ENCODE peak calls at places on chromosomes 11 and 22, in five cellular contexts. One of them, this sample, is unnamed.

GRCh38 chr11:118098996-118099837 is 12.5 kb upstream of the SMIM35 start:
- DNase-seq in GM12878: no peak
- DNase-seq in HepG2: no peak
- DNase-seq in K562: no peak
- DNase-seq in HCT116: no peak
- DNase-seq in this sample: no peak

GRCh38 chr11:34194576-34195335 is 89.3 kb downstream of the NAT10 start:
- DNase-seq in HCT116: no peak
- DNase-seq in HepG2: no peak
- DNase-seq in GM12878: no peak
- DNase-seq in K562: no peak
- DNase-seq in this sample: peak

GRCh38 chr11:62854825-62855570 is 15.6 kb upstream of the WDR74 start:
- DNase-seq in K562: no peak
- DNase-seq in HCT116: no peak
- DNase-seq in GM12878: no peak
- DNase-seq in HepG2: no peak
- DNase-seq in this sample: no peak

GRCh38 chr11:34632105-34632780 is 11.3 kb downstream of the EHF start:
- DNase-seq in GM12878: no peak
- DNase-seq in HCT116: no peak
- DNase-seq in K562: no peak
- DNase-seq in HepG2: no peak
- DNase-seq in this sample: no peak

GRCh38 chr11:78798567-78799170 is 224.0 kb upstream of the NARS2 start:
- DNase-seq in K562: peak
- DNase-seq in HepG2: peak
- DNase-seq in GM12878: no peak
- DNase-seq in HCT116: peak
- DNase-seq in this sample: peak

GRCh38 chr11:32326522-32326921 is 108.8 kb downstream of the WT1 start:
- DNase-seq in GM12878: no peak
- DNase-seq in K562: no peak
- DNase-seq in HepG2: no peak
- DNase-seq in HCT116: no peak
- DNase-seq in this sample: no peak

GRCh38 chr22:22720724-22721261 is 76.4 kb downstream of the GGTLC2 start:
- DNase-seq in HepG2: no peak
- DNase-seq in GM12878: peak
- DNase-seq in K562: peak
- DNase-seq in HCT116: no peak
- DNase-seq in this sample: no peak

GRCh38 chr22:38449776-38450175 is 5.2 kb downstream of the KCNJ4 start:
- DNase-seq in HepG2: no peak
- DNase-seq in GM12878: no peak
- DNase-seq in HCT116: no peak
- DNase-seq in K562: no peak
- DNase-seq in this sample: no peak

GRCh38 chr22:50526849-50527801 is 1.7 kb upstream of the SCO2 start:
- DNase-seq in HCT116: no peak
- DNase-seq in GM12878: no peak
- DNase-seq in K562: peak
- DNase-seq in HepG2: peak
- DNase-seq in this sample: peak

DNA sequence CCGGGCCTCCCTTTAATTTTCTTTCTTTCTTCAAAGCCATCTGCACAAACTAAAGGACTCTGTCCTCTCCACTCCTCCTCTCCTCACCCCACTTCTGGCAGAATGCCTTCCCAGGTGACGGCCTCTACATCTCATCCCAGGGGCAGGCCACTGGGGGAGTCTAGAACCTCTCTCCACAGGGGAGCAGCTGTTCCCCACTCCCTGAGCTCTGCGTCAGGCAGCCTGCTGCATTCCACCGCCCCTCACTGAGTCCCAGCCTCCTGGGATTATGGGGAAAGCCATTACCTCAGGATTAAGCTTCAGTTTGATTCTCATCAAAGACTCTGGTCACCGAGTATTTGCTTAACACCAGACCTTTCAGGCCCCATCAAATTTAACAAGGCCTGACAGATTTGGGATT is 405.9 kb downstream of the NXPE2 start:
- DNase-seq in HCT116: no peak
- DNase-seq in GM12878: no peak
- DNase-seq in K562: no peak
- DNase-seq in HepG2: no peak
- DNase-seq in this sample: no peak
- TF ChIP-seq ZBTB33 in HCT116: no peak
- TF ChIP-seq ZBTB33 in GM12878: no peak
- TF ChIP-seq ZBTB33 in K562: no peak
- TF ChIP-seq ZBTB33 in HepG2: no peak
- TF ChIP-seq ZBTB33 in this sample: no peak

GRCh38 chr11:6576471-6577373 is 26.7 kb downstream of the RRP8 start:
- DNase-seq in HepG2: no peak
- DNase-seq in K562: no peak
- DNase-seq in HCT116: no peak
- DNase-seq in GM12878: no peak
- DNase-seq in this sample: peak
- TF ChIP-seq ZBTB33 in HepG2: no peak
- TF ChIP-seq ZBTB33 in K562: no peak
- TF ChIP-seq ZBTB33 in HCT116: no peak
- TF ChIP-seq ZBTB33 in GM12878: no peak
- TF ChIP-seq ZBTB33 in this sample: no peak

GRCh38 chr11:68498903-68499883 is 38.6 kb downstream of the PPP6R3 start:
- DNase-seq in HCT116: no peak
- DNase-seq in HepG2: no peak
- DNase-seq in K562: peak
- DNase-seq in GM12878: peak
- DNase-seq in this sample: no peak
- TF ChIP-seq ZBTB33 in HCT116: no peak
- TF ChIP-seq ZBTB33 in HepG2: no peak
- TF ChIP-seq ZBTB33 in K562: no peak
- TF ChIP-seq ZBTB33 in GM12878: no peak
- TF ChIP-seq ZBTB33 in this sample: no peak

GRCh38 chr22:26453812-26454500 is 24.9 kb downstream of the ASPHD2 start:
- DNase-seq in K562: no peak
- DNase-seq in HepG2: no peak
- DNase-seq in GM12878: no peak
- DNase-seq in HCT116: no peak
- DNase-seq in this sample: no peak
- TF ChIP-seq ZBTB33 in K562: no peak
- TF ChIP-seq ZBTB33 in HepG2: no peak
- TF ChIP-seq ZBTB33 in GM12878: no peak
- TF ChIP-seq ZBTB33 in HCT116: no peak
- TF ChIP-seq ZBTB33 in this sample: no peak

GRCh38 chr11:112844530-112844929 is 116.7 kb upstream of the NCAM1 start:
- DNase-seq in K562: no peak
- DNase-seq in HCT116: no peak
- DNase-seq in HepG2: no peak
- DNase-seq in GM12878: no peak
- DNase-seq in this sample: no peak
- TF ChIP-seq ZBTB33 in K562: no peak
- TF ChIP-seq ZBTB33 in HCT116: no peak
- TF ChIP-seq ZBTB33 in HepG2: no peak
- TF ChIP-seq ZBTB33 in GM12878: no peak
- TF ChIP-seq ZBTB33 in this sample: no peak

GRCh38 chr11:130847517-130847916 is 68.8 kb downstream of the SNX19 start:
- DNase-seq in HCT116: peak
- DNase-seq in GM12878: no peak
- DNase-seq in HepG2: peak
- DNase-seq in K562: no peak
- DNase-seq in this sample: no peak
- TF ChIP-seq ZBTB33 in HCT116: no peak
- TF ChIP-seq ZBTB33 in GM12878: no peak
- TF ChIP-seq ZBTB33 in HepG2: no peak
- TF ChIP-seq ZBTB33 in K562: no peak
- TF ChIP-seq ZBTB33 in this sample: peak

This sample was measured in SK-N-SH.